ENCODE peak calls at places on chromosomes 12 and 14, in nine cellular contexts. T is mammary epithelial cell; Q is mesenchymal stem cell; C is GM12878; D is GM23248; L is CD4-positive, CD25-positive, alpha-beta regulatory T cell; F is pancreas; O is naive thymus-derived CD4-positive, alpha-beta T cell; A is ovary. S is an unnamed sample.
A peak's percentile ranks its signal among the peaks of the same experiment; 100 is the strongest.

GRCh38 chr12:103100226-103100866 is 142.9 kb downstream of the ASCL1 start:
- DNase-seq in T (no peak), Q (no peak), C (no peak), D (no peak), L (no peak), F (no peak), O (no peak), A (no peak), S (no peak)

GRCh38 chr12:127509066-127509778 is 757.7 kb upstream of the TMEM132C start:
- DNase-seq in T (peak; percentile 37), Q (peak; percentile 60), C (no peak), D (peak; percentile 82), L (no peak), F (no peak), O (no peak), A (no peak), S (peak; percentile 76)

GRCh38 chr14:97846156-97846555 is 1049.0 kb downstream of the VRK1 start:
- DNase-seq in T (no peak), Q (no peak), C (no peak), D (no peak), L (no peak), F (no peak), O (no peak), A (no peak), S (no peak)

GRCh38 chr12:105968025-105968424 is 170.7 kb downstream of the NUAK1 start:
- DNase-seq in T (no peak), Q (no peak), C (no peak), D (peak; percentile 18), L (no peak), F (no peak), O (no peak), A (no peak), S (no peak)

GRCh38 chr12:85568395-85569103 is 267.7 kb downstream of the RASSF9 start:
- DNase-seq in T (peak; percentile 69), Q (no peak), C (no peak), D (no peak), L (no peak), F (peak; percentile 15), O (no peak), A (no peak), S (no peak)

GRCh38 chr14:23299558-23299957 is 3.1 kb downstream of the PPP1R3E start:
- DNase-seq in T (peak; percentile 41), Q (peak; percentile 80), C (no peak), D (peak; percentile 81), L (no peak), F (no peak), O (peak; percentile 11), A (no peak), S (no peak)

GRCh38 chr12:121610239-121611149 is 15.8 kb upstream of the ORAI1 start:
- DNase-seq in T (no peak), Q (peak; percentile 33), C (no peak), D (peak; percentile 80), L (no peak), F (no peak), O (no peak), A (peak; percentile 66), S (no peak)

GRCh38 chr12:117766008-117766407 is 202.8 kb downstream of the KSR2 start:
- DNase-seq in T (no peak), Q (no peak), C (no peak), D (no peak), L (no peak), F (no peak), O (no peak), A (no peak), S (no peak)

GRCh38 chr12:19967486-19967885 is 400.9 kb upstream of the PDE3A start:
- DNase-seq in T (peak; percentile 51), Q (peak; percentile 96), C (peak; percentile 19), D (peak; percentile 97), L (no peak), F (peak; percentile 19), O (no peak), A (no peak), S (peak; percentile 98)

GRCh38 chr12:15978431-15978950 is 67.4 kb downstream of the DERA start:
- DNase-seq in T (peak; percentile 19), Q (peak; percentile 55), C (no peak), D (peak; percentile 44), L (no peak), F (no peak), O (no peak), A (no peak), S (peak; percentile 79)

GRCh38 chr14:75832621-75833297 is 149.0 kb downstream of the TGFB3 start:
- DNase-seq in T (no peak), Q (no peak), C (no peak), D (peak; percentile 70), L (no peak), F (peak; percentile 27), O (no peak), A (no peak), S (peak; percentile 36)

GRCh38 chr12:81170072-81170471 is 92.2 kb downstream of the ACSS3 start:
- DNase-seq in T (peak; percentile 9), Q (peak; percentile 3), C (no peak), D (peak; percentile 46), L (no peak), F (no peak), O (no peak), A (no peak), S (peak; percentile 15)

GRCh38 chr12:96907681-96908163 is 665 bp downstream of the NEDD1 start:
- DNase-seq in T (peak; percentile 42), Q (peak; percentile 55), C (no peak), D (peak; percentile 59), L (no peak), F (no peak), O (peak; percentile 36), A (peak; percentile 36), S (peak; percentile 24)

GRCh38 chr12:25556136-25556535 is 3.1 kb upstream of the LMNTD1 start:
- DNase-seq in T (no peak), Q (no peak), C (no peak), D (no peak), L (no peak), F (no peak), O (no peak), A (no peak), S (no peak)

GRCh38 chr14:56796259-56796658 is 14.0 kb downstream of the OTX2 start:
- DNase-seq in T (no peak), Q (no peak), C (no peak), D (no peak), L (no peak), F (no peak), O (no peak), A (no peak), S (no peak)
- H3K4me3 ChIP-seq in T (no peak overlapping the region), Q (no peak overlapping the region), C (no peak overlapping the region), D (no peak overlapping the region), L (no peak overlapping the region), F (no peak overlapping the region), O (no peak overlapping the region), A (no peak overlapping the region), S (no peak overlapping the region)

GRCh38 chr14:61455351-61455750 is 134.0 kb downstream of the PRKCH start:
- DNase-seq in T (no peak), Q (no peak), C (no peak), D (no peak), L (no peak), F (no peak), O (no peak), A (no peak), S (no peak)
- H3K36me3 ChIP-seq in T (no peaks in the 10 kb centered on the region), Q (no peaks in the 10 kb centered on the region), C (peaks cover 35% of the 10 kb centered on the region), D (no peaks in the 10 kb centered on the region), L (peaks cover 78% of the 10 kb centered on the region), F (no peaks in the 10 kb centered on the region), O (peaks cover 41% of the 10 kb centered on the region), A (no peaks in the 10 kb centered on the region), S (no peaks in the 10 kb centered on the region)

GRCh38 chr14:50023671-50024490 is 92.5 kb downstream of the VCPKMT start:
- DNase-seq in T (peak; percentile 87), Q (peak; percentile 71), C (no peak), D (peak; percentile 91), L (no peak), F (no peak), O (no peak), A (no peak), S (peak; percentile 53)

GRCh38 chr14:50025776-50026175 is 90.6 kb downstream of the VCPKMT start:
- DNase-seq in T (peak; percentile 75), Q (no peak), C (no peak), D (no peak), L (no peak), F (no peak), O (no peak), A (no peak), S (no peak)

GRCh38 chr14:50026396-50026795 is 90.0 kb downstream of the VCPKMT start:
- DNase-seq in T (no peak), Q (peak; percentile 29), C (no peak), D (no peak), L (no peak), F (no peak), O (no peak), A (no peak), S (no peak)

GRCh38 chr14:50022661-50023060 is 93.7 kb downstream of the VCPKMT start:
- DNase-seq in T (no peak), Q (no peak), C (no peak), D (no peak), L (no peak), F (no peak), O (no peak), A (no peak), S (no peak)

GRCh38 chr14:50025073-50025472 is 91.3 kb downstream of the VCPKMT start:
- DNase-seq in T (no peak), Q (no peak), C (no peak), D (no peak), L (no peak), F (no peak), O (no peak), A (no peak), S (no peak)
- H3K27ac ChIP-seq in T (no peak overlapping the region), Q (no peak overlapping the region), C (no peak overlapping the region), D (no peak overlapping the region), L (no peak overlapping the region), F (no peak overlapping the region), O (no peak overlapping the region), A (no peak overlapping the region), S (no peak overlapping the region)

GRCh38 chr12:7344831-7345230 is 41.0 kb downstream of the ACSM4 start:
- DNase-seq in T (no peak), Q (no peak), C (no peak), D (no peak), L (no peak), F (no peak), O (no peak), A (no peak), S (no peak)
- H3K4me3 ChIP-seq in T (no peak overlapping the region), Q (no peak overlapping the region), C (no peak overlapping the region), D (no peak overlapping the region), L (no peak overlapping the region), F (no peak overlapping the region), O (no peak overlapping the region), A (no peak overlapping the region), S (no peak overlapping the region)

GRCh38 chr14:68895304-68895703 is 83.8 kb downstream of the ACTN1 start:
- DNase-seq in T (no peak), Q (no peak), C (no peak), D (no peak), L (no peak), F (no peak), O (no peak), A (no peak), S (no peak)
- H3K36me3 ChIP-seq in T (peaks cover 43% of the 10 kb centered on the region), Q (peaks cover 89% of the 10 kb centered on the region), C (peaks cover 3% of the 10 kb centered on the region), D (peaks cover 76% of the 10 kb centered on the region), L (peaks cover 29% of the 10 kb centered on the region), F (peaks cover 12% of the 10 kb centered on the region), O (no peaks in the 10 kb centered on the region), A (no peaks in the 10 kb centered on the region), S (peaks cover 91% of the 10 kb centered on the region)

DNA sequence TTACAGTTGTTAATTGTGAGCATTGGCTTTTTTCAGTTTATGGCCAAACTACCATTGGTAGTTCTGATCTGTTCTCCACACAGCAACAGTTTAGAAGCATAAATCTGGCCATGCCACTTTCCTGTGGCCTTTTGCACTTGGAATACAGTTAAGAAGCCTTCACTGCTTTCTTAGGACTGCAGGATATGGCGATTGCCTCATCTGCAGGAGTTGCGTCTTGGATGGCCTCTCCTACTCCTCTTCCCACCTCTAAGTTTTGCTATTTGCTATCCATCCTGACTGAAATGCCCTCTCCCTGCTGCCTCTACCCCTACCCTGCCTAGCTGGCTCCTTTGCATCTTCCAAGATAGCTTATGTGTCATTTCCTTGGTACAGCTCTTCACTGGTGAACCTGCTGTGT is 12.8 kb upstream of the BMAL2 start:
- DNase-seq in T (no peak), Q (peak; percentile 57), C (no peak), D (peak; percentile 24), L (no peak), F (no peak), O (no peak), A (no peak), S (no peak)
- H3K27ac ChIP-seq in T (peak overlapping the region; percentile 37), Q (peak overlapping the region; percentile 27), C (no peak overlapping the region), D (peak overlapping the region; percentile 54), L (no peak overlapping the region), F (no peak overlapping the region), O (no peak overlapping the region), A (no peak overlapping the region), S (no peak overlapping the region)

S was measured in brain microvascular endothelial cell.